ENCODE peak calls at places on chromosomes 11 and 22, in six cellular contexts. V is AG10803, M is MM.1S, K is lower leg skin, C is HCT116, G is AG09309. I is an unnamed sample.

GRCh38 chr22:38450234-38450797 is 4.7 kb downstream of the KCNJ4 start:
- DNase-seq in V (no peak), C (no peak), M (no peak), K (no peak), G (no peak), I (no peak)

GRCh38 chr11:75028321-75029097 is 39.8 kb downstream of the NEU3 start:
- DNase-seq in K (no peak), G (no peak), C (no peak), V (peak), M (no peak), I (peak)

GRCh38 chr11:129696309-129696989 is 119.2 kb upstream of the TMEM45B start:
- DNase-seq in C (no peak), M (no peak), V (no peak), K (peak), G (no peak), I (no peak)

GRCh38 chr11:44377121-44377520 is 67.2 kb upstream of the ALX4 start:
- DNase-seq in K (no peak), V (no peak), C (no peak), G (no peak), M (no peak), I (no peak)

GRCh38 chr11:62233730-62234129 is 8.3 kb upstream of the SCGB1D2 start:
- DNase-seq in C (no peak), G (no peak), V (no peak), M (peak), K (no peak), I (no peak)

GRCh38 chr22:30695871-30696655 is 1.4 kb downstream of the OSBP2 start:
- DNase-seq in C (no peak), K (no peak), G (no peak), V (no peak), M (no peak), I (no peak)

GRCh38 chr22:19175026-19175601 is 3.4 kb downstream of the SLC25A1 start:
- DNase-seq in M (no peak), C (no peak), G (no peak), V (no peak), K (no peak), I (no peak)

GRCh38 chr11:876550-876949 is 33.9 kb downstream of the TSPAN4 start:
- DNase-seq in M (no peak), G (no peak), K (no peak), V (peak), C (no peak), I (no peak)

GRCh38 chr11:73085189-73085875 is 56.8 kb downstream of the FCHSD2 start:
- DNase-seq in V (peak), C (no peak), G (no peak), M (no peak), K (no peak), I (peak)

GRCh38 chr22:19948057-19948760 is 6.6 kb upstream of the TXNRD2 start:
- DNase-seq in C (no peak), K (no peak), G (no peak), M (no peak), V (no peak), I (no peak)

GRCh38 chr11:75603791-75604736 is 42.0 kb downstream of the SERPINH1 start:
- DNase-seq in M (no peak), G (peak), V (peak), C (no peak), K (no peak), I (peak)

GRCh38 chr22:44710474-44711235 is 8.7 kb downstream of the PRR5 start:
- DNase-seq in V (no peak), C (no peak), G (no peak), K (no peak), M (no peak), I (no peak)

GRCh38 chr22:28009272-28009827 is 90.3 kb upstream of the PITPNB start:
- DNase-seq in G (peak), M (peak), C (peak), K (peak), V (peak), I (peak)

GRCh38 chr11:77789731-77790476 is 30.6 kb downstream of the RSF1 start:
- DNase-seq in G (no peak), V (no peak), C (no peak), M (no peak), K (no peak), I (no peak)

GRCh38 chr11:20045098-20045688 is 115.1 kb downstream of the DBX1 start:
- DNase-seq in C (no peak), G (no peak), K (peak), V (no peak), M (no peak), I (no peak)

GRCh38 chr22:43228330-43228729 is 41.4 kb upstream of the TTLL12 start:
- DNase-seq in V (peak), G (no peak), M (no peak), K (no peak), C (peak), I (peak)

GRCh38 chr11:2750601-2751522 is 51.1 kb upstream of the KCNQ1OT1 start:
- DNase-seq in G (no peak), C (no peak), V (no peak), M (no peak), K (no peak), I (no peak)

GRCh38 chr11:46555269-46556054 is 38.4 kb downstream of the AMBRA1 start:
- DNase-seq in G (peak), M (no peak), C (no peak), K (no peak), V (peak), I (peak)

GRCh38 chr11:102007567-102008437 is 39.4 kb upstream of the CFAP300 start:
- DNase-seq in V (peak), C (peak), M (peak), K (no peak), G (peak), I (peak)

GRCh38 chr11:84719935-84720577 is 907.1 kb downstream of the DLG2 start:
- DNase-seq in C (no peak), G (no peak), V (no peak), M (no peak), K (peak), I (no peak)

GRCh38 chr11:84714316-84714780 is 912.8 kb downstream of the DLG2 start:
- DNase-seq in G (no peak), C (peak), M (peak), V (peak), K (no peak), I (peak)
- TF ChIP-seq CTCF in G (peak), C (peak), M (peak), V (peak), K (no peak), I (peak)

DNA sequence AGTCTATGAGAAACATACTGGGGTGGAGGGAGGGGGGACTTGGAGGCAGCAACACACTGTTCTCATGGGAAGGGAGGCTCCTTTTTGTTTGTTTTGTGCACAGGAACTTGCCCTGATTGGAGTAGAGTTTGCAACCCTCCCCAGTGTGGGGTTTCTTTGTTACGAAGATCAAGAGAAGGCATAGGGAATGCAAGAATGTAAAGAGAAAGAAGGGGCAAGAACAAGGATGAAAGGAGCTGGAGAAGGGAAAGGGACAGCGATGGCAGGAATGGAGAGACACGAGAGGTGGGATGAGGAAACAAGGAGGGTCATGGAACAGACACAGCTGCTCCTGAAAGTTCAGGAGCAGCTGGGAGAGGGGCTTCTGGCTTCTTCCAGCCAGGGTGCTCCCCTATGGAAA is 611.7 kb downstream of the NTM start:
- DNase-seq in G (no peak), C (no peak), M (no peak), V (no peak), K (no peak), I (no peak)
- H3K4me3 ChIP-seq in G (no peak), C (no peak), M (no peak), V (no peak), K (no peak), I (no peak)

DNA sequence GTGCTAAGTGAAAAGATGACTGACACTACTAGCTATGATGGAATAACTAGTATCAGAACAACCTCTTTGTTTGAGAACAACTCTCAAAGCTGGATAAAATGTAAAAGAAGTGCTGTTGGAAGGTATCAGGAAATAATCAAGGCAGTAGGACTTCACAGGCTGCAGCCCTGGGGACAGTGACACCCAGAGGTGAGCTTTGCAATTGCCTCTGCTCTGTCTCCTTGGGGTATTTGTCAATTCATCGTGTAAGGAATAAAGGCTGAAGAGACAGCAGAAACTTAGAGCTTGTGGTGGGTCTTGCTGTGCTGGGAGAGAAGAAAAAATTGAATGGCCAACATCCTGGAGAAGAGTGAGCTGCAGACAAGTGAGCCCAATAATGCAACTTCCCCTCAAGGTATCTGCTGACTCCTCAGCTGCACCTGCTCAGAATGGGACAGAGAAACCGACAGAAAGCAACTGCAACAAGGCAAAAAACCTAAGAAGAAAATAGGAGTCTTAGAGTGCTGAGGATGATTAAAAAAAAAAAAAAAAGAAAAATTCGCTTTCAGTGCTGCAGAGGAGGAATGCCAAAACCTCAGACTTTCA is 141.1 kb downstream of the RCN1 start:
- DNase-seq in G (no peak), C (peak), K (no peak), M (peak), V (peak), I (peak)
- TF ChIP-seq CTCF in G (peak), C (peak), K (no peak), M (peak), V (peak), I (peak)

DNA sequence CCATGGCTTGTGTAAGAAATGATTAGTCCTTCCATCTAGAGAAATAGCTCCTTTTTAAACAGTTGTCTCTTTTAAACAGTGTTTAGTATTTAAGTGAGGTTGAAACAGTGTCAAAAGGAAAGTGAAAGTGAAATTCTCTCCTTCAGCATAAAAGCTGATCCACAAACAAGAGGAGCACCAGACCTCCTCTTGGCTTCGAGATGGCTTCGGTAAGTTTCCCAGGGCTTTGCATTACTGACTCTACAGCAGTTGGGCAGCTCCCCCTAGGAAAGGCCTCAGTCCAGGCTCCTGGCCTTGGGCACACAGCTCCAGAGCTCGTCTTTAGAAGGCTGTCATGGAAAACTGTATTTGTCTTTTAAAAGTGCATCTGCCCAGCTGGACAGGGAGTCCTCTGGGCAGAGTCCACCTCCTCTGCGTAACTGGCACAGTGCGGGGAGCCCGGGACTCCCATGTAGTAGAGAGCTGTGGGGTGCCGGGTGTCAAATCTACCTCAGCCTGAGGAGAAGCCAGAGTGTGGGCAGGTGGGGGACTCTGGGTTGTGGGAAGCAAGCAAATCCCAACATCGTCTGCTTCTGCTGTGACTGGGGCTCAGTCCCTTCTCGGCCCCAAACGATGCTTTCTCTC is at the start of gene PLAAT4:
- DNase-seq in M (peak), K (peak), G (no peak), V (peak), C (no peak), I (peak)
- H3K4me3 ChIP-seq in M (peak), K (no peak), G (peak), V (peak), C (no peak), I (peak)

DNA sequence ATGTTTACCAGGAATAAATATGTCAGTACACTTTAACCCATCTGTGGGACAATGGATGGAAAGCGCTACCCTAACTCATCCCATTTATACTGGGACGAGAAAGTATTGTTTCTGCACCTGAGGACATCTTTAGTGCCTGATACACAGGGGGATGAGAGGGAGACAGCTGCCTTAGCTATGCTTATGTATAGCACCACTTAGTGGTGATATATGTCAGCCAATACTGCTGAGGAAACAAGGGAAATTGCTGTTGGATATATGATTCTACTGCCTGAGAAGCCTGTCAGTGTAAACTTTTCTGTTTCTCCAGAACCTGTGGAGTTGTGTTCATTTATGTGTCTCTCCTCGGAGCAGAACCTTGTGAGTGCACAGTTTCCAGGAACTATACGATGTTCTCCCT is 13.3 kb upstream of the CEP295 start:
- DNase-seq in C (no peak), M (no peak), V (peak), K (no peak), G (no peak), I (peak)
- TF ChIP-seq CTCF in C (peak), M (no peak), V (peak), K (no peak), G (peak), I (peak)

DNA sequence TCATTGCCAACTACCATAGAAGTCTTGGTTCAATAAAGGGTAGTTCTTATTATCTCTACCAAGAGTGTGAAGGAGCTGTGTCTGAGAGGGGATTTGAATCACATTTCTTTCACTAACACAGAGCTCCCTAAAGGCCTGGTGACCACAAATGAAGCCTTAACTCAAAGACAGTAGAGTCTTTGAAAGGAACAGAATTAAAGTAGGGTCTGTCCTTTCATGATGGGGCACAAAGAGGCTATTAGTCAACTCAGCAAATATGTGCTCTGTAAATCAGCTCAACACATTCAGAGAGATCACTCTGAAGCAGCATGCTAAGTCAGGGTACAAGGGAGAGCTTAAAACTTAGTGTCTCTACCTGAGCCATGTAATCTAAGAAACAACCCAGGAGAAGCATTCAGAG is 212.4 kb upstream of the SYN3 start:
- DNase-seq in M (no peak), G (no peak), C (no peak), K (no peak), V (no peak), I (no peak)
- H3K4me3 ChIP-seq in M (no peak), G (no peak), C (no peak), K (no peak), V (no peak), I (no peak)

GRCh38 chr22:36986242-36986821 is 32.9 kb downstream of the TST start:
- DNase-seq in M (peak), V (no peak), G (no peak), C (no peak), K (peak), I (no peak)
- TF ChIP-seq CTCF in M (peak), V (peak), G (peak), C (peak), K (no peak), I (peak)

GRCh38 chr22:40853961-40854360 is 2.5 kb downstream of the ST13 start:
- DNase-seq in K (no peak), M (no peak), G (no peak), V (peak), C (no peak), I (no peak)
- H3K4me3 ChIP-seq in K (no peak), M (no peak), G (no peak), V (peak), C (no peak), I (peak)

GRCh38 chr11:110529043-110529442 is 99.3 kb downstream of the FDX1 start:
- DNase-seq in C (peak), G (no peak), V (peak), K (no peak), M (peak), I (peak)
- TF ChIP-seq CTCF in C (peak), G (peak), V (peak), K (no peak), M (peak), I (peak)